ENCODE peak calls at places on chromosomes 13 and 19, in seven cellular contexts. One of them, this sample, is unnamed.

GRCh38 chr19:17406039-17406886 is 833 bp upstream of the BST2 start:
- DNase-seq in AG09319: no peak
- DNase-seq in WTC11: no peak
- DNase-seq in lower leg skin: no peak
- DNase-seq in pancreas: no peak
- DNase-seq in RWPE1: no peak
- DNase-seq in endothelial cell: no peak
- DNase-seq in this sample: no peak

GRCh38 chr19:40279120-40279551 is 6.0 kb downstream of the AKT2 start:
- DNase-seq in AG09319: no peak
- DNase-seq in WTC11: no peak
- DNase-seq in lower leg skin: no peak
- DNase-seq in pancreas: no peak
- DNase-seq in RWPE1: no peak
- DNase-seq in endothelial cell: no peak
- DNase-seq in this sample: no peak

GRCh38 chr13:67229438-67230242 is 496 bp downstream of the PCDH9 start:
- DNase-seq in AG09319: no peak
- DNase-seq in WTC11: no peak
- DNase-seq in lower leg skin: no peak
- DNase-seq in pancreas: no peak
- DNase-seq in RWPE1: no peak
- DNase-seq in endothelial cell: peak
- DNase-seq in this sample: no peak

GRCh38 chr13:30766957-30767603 is 31.7 kb downstream of the ALOX5AP start:
- DNase-seq in AG09319: no peak
- DNase-seq in WTC11: no peak
- DNase-seq in lower leg skin: no peak
- DNase-seq in pancreas: no peak
- DNase-seq in RWPE1: no peak
- DNase-seq in endothelial cell: no peak
- DNase-seq in this sample: no peak

GRCh38 chr19:8404391-8405151 is 8.5 kb upstream of the MARCHF2 start:
- DNase-seq in AG09319: no peak
- DNase-seq in WTC11: no peak
- DNase-seq in lower leg skin: no peak
- DNase-seq in pancreas: peak
- DNase-seq in RWPE1: no peak
- DNase-seq in endothelial cell: no peak
- DNase-seq in this sample: no peak

GRCh38 chr13:82739881-82740280 is 1142.4 kb downstream of the SLITRK1 start:
- DNase-seq in AG09319: no peak
- DNase-seq in WTC11: no peak
- DNase-seq in lower leg skin: no peak
- DNase-seq in pancreas: no peak
- DNase-seq in RWPE1: no peak
- DNase-seq in endothelial cell: no peak
- DNase-seq in this sample: no peak

GRCh38 chr19:46009530-46010510 is 13.0 kb downstream of the PGLYRP1 start:
- DNase-seq in AG09319: no peak
- DNase-seq in WTC11: peak
- DNase-seq in lower leg skin: peak
- DNase-seq in pancreas: peak
- DNase-seq in RWPE1: no peak
- DNase-seq in endothelial cell: peak
- DNase-seq in this sample: peak

GRCh38 chr19:40625406-40626120 is 24.4 kb downstream of the LTBP4 start:
- DNase-seq in AG09319: no peak
- DNase-seq in WTC11: no peak
- DNase-seq in lower leg skin: no peak
- DNase-seq in pancreas: no peak
- DNase-seq in RWPE1: no peak
- DNase-seq in endothelial cell: no peak
- DNase-seq in this sample: no peak

GRCh38 chr19:14181906-14182305 is 24.1 kb downstream of the ADGRL1 start:
- DNase-seq in AG09319: no peak
- DNase-seq in WTC11: no peak
- DNase-seq in lower leg skin: no peak
- DNase-seq in pancreas: no peak
- DNase-seq in RWPE1: no peak
- DNase-seq in endothelial cell: no peak
- DNase-seq in this sample: no peak

GRCh38 chr13:89966524-89966923 is 1381.0 kb upstream of the MIR17HG start:
- DNase-seq in AG09319: no peak
- DNase-seq in WTC11: no peak
- DNase-seq in lower leg skin: no peak
- DNase-seq in pancreas: no peak
- DNase-seq in RWPE1: no peak
- DNase-seq in endothelial cell: no peak
- DNase-seq in this sample: no peak

GRCh38 chr19:5641171-5641570 is 18.3 kb downstream of the SAFB start:
- DNase-seq in AG09319: no peak
- DNase-seq in WTC11: no peak
- DNase-seq in lower leg skin: peak
- DNase-seq in pancreas: no peak
- DNase-seq in RWPE1: peak
- DNase-seq in endothelial cell: no peak
- DNase-seq in this sample: no peak

GRCh38 chr19:28257396-28257795 is 955.6 kb downstream of the UQCRFS1 start:
- DNase-seq in AG09319: no peak
- DNase-seq in WTC11: no peak
- DNase-seq in lower leg skin: no peak
- DNase-seq in pancreas: no peak
- DNase-seq in RWPE1: no peak
- DNase-seq in endothelial cell: no peak
- DNase-seq in this sample: no peak

GRCh38 chr13:97879646-97880297 is 73.7 kb upstream of the IPO5 start:
- DNase-seq in AG09319: peak
- DNase-seq in WTC11: no peak
- DNase-seq in lower leg skin: no peak
- DNase-seq in pancreas: no peak
- DNase-seq in RWPE1: peak
- DNase-seq in endothelial cell: no peak
- DNase-seq in this sample: no peak

GRCh38 chr13:37175996-37176395 is 70.5 kb upstream of the CSNK1A1L start:
- DNase-seq in AG09319: peak
- DNase-seq in WTC11: no peak
- DNase-seq in lower leg skin: no peak
- DNase-seq in pancreas: no peak
- DNase-seq in RWPE1: no peak
- DNase-seq in endothelial cell: no peak
- DNase-seq in this sample: no peak

GRCh38 chr13:31587696-31588266 is 151.5 kb upstream of the RXFP2 start:
- DNase-seq in AG09319: no peak
- DNase-seq in WTC11: no peak
- DNase-seq in lower leg skin: no peak
- DNase-seq in pancreas: no peak
- DNase-seq in RWPE1: no peak
- DNase-seq in endothelial cell: no peak
- DNase-seq in this sample: no peak

GRCh38 chr13:46908511-46908910 is 11.7 kb upstream of the HTR2A start:
- DNase-seq in AG09319: peak
- DNase-seq in WTC11: no peak
- DNase-seq in lower leg skin: no peak
- DNase-seq in pancreas: no peak
- DNase-seq in RWPE1: no peak
- DNase-seq in endothelial cell: no peak
- DNase-seq in this sample: no peak

GRCh38 chr13:99196466-99197256 is 4.0 kb upstream of the UBAC2 start:
- DNase-seq in AG09319: no peak
- DNase-seq in WTC11: no peak
- DNase-seq in lower leg skin: no peak
- DNase-seq in pancreas: no peak
- DNase-seq in RWPE1: peak
- DNase-seq in endothelial cell: no peak
- DNase-seq in this sample: no peak
- TF ChIP-seq CTCF in AG09319: no peak
- TF ChIP-seq CTCF in WTC11: no peak
- TF ChIP-seq CTCF in lower leg skin: no peak
- TF ChIP-seq CTCF in pancreas: no peak
- TF ChIP-seq CTCF in RWPE1: no peak
- TF ChIP-seq CTCF in endothelial cell: no peak
- TF ChIP-seq CTCF in this sample: no peak

GRCh38 chr19:3586124-3586626 is 897 bp downstream of the GIPC3 start:
- DNase-seq in AG09319: no peak
- DNase-seq in WTC11: peak
- DNase-seq in lower leg skin: no peak
- DNase-seq in pancreas: no peak
- DNase-seq in RWPE1: no peak
- DNase-seq in endothelial cell: peak
- DNase-seq in this sample: no peak
- TF ChIP-seq CTCF in AG09319: peak
- TF ChIP-seq CTCF in WTC11: peak
- TF ChIP-seq CTCF in lower leg skin: no peak
- TF ChIP-seq CTCF in pancreas: no peak
- TF ChIP-seq CTCF in RWPE1: peak
- TF ChIP-seq CTCF in endothelial cell: peak
- TF ChIP-seq CTCF in this sample: no peak

GRCh38 chr13:29713841-29714240 is 118.4 kb upstream of the SLC7A1 start:
- DNase-seq in AG09319: no peak
- DNase-seq in WTC11: no peak
- DNase-seq in lower leg skin: no peak
- DNase-seq in pancreas: no peak
- DNase-seq in RWPE1: peak
- DNase-seq in endothelial cell: no peak
- DNase-seq in this sample: no peak
- TF ChIP-seq CTCF in AG09319: peak
- TF ChIP-seq CTCF in WTC11: peak
- TF ChIP-seq CTCF in lower leg skin: no peak
- TF ChIP-seq CTCF in pancreas: peak
- TF ChIP-seq CTCF in RWPE1: peak
- TF ChIP-seq CTCF in endothelial cell: peak
- TF ChIP-seq CTCF in this sample: no peak

GRCh38 chr13:63044617-63045016 is 1629.0 kb upstream of the PCDH20 start:
- DNase-seq in AG09319: no peak
- DNase-seq in WTC11: no peak
- DNase-seq in lower leg skin: no peak
- DNase-seq in pancreas: no peak
- DNase-seq in RWPE1: no peak
- DNase-seq in endothelial cell: no peak
- DNase-seq in this sample: no peak

GRCh38 chr13:63050287-63050686 is 1634.6 kb upstream of the PCDH20 start:
- DNase-seq in AG09319: no peak
- DNase-seq in WTC11: no peak
- DNase-seq in lower leg skin: no peak
- DNase-seq in pancreas: no peak
- DNase-seq in RWPE1: no peak
- DNase-seq in endothelial cell: no peak
- DNase-seq in this sample: no peak

GRCh38 chr13:63048648-63049047 is 1633.0 kb upstream of the PCDH20 start:
- DNase-seq in AG09319: no peak
- DNase-seq in WTC11: no peak
- DNase-seq in lower leg skin: no peak
- DNase-seq in pancreas: no peak
- DNase-seq in RWPE1: no peak
- DNase-seq in endothelial cell: no peak
- DNase-seq in this sample: no peak
- TF ChIP-seq CTCF in AG09319: peak
- TF ChIP-seq CTCF in WTC11: no peak
- TF ChIP-seq CTCF in lower leg skin: no peak
- TF ChIP-seq CTCF in pancreas: no peak
- TF ChIP-seq CTCF in RWPE1: no peak
- TF ChIP-seq CTCF in endothelial cell: no peak
- TF ChIP-seq CTCF in this sample: no peak

GRCh38 chr19:2230029-2230531 is 6.0 kb downstream of the PLEKHJ1 start:
- DNase-seq in AG09319: no peak
- DNase-seq in WTC11: no peak
- DNase-seq in lower leg skin: no peak
- DNase-seq in pancreas: no peak
- DNase-seq in RWPE1: no peak
- DNase-seq in endothelial cell: no peak
- DNase-seq in this sample: no peak

GRCh38 chr19:2233601-2234280 is 2.4 kb downstream of the PLEKHJ1 start:
- DNase-seq in AG09319: no peak
- DNase-seq in WTC11: no peak
- DNase-seq in lower leg skin: no peak
- DNase-seq in pancreas: no peak
- DNase-seq in RWPE1: no peak
- DNase-seq in endothelial cell: no peak
- DNase-seq in this sample: no peak

GRCh38 chr19:2232286-2233151 is 3.6 kb downstream of the PLEKHJ1 start:
- DNase-seq in AG09319: no peak
- DNase-seq in WTC11: no peak
- DNase-seq in lower leg skin: no peak
- DNase-seq in pancreas: no peak
- DNase-seq in RWPE1: no peak
- DNase-seq in endothelial cell: no peak
- DNase-seq in this sample: no peak

GRCh38 chr19:2230807-2231533 is 5.2 kb downstream of the PLEKHJ1 start:
- DNase-seq in AG09319: no peak
- DNase-seq in WTC11: no peak
- DNase-seq in lower leg skin: no peak
- DNase-seq in pancreas: no peak
- DNase-seq in RWPE1: no peak
- DNase-seq in endothelial cell: no peak
- DNase-seq in this sample: no peak

DNA sequence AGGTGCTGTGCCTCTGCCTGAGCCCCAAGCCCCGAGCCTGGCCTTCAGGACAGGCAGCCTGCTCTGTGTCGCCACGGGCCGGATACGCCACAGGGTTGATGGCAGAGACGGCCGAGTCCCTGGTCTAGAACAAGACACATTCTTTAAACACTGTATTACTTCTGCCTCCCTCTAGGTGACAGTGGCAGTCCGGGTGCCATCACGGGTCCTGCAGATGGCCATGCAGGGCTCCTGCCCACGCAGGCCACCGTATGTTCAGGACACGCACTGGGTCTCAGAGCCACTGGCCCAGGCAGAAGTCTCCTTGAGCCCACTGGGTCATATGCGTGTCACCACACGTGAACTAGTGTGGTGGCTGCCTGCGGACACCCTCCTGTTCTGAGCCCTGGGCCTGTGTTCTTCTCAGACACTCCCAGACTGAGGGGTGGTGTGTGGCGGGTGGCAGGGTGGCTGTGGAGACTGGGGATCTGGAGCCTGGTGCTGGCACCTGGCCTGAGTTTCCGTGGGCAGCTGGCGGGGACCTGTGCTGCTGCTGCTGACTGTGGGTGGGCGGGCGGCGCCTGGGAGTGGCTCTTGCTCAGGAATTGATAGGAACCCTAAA is 4.4 kb downstream of the PLEKHJ1 start:
- DNase-seq in AG09319: no peak
- DNase-seq in WTC11: no peak
- DNase-seq in lower leg skin: no peak
- DNase-seq in pancreas: no peak
- DNase-seq in RWPE1: no peak
- DNase-seq in endothelial cell: no peak
- DNase-seq in this sample: peak
- TF ChIP-seq CTCF in AG09319: no peak
- TF ChIP-seq CTCF in WTC11: no peak
- TF ChIP-seq CTCF in lower leg skin: no peak
- TF ChIP-seq CTCF in pancreas: no peak
- TF ChIP-seq CTCF in RWPE1: no peak
- TF ChIP-seq CTCF in endothelial cell: no peak
- TF ChIP-seq CTCF in this sample: no peak